ENCODE peak calls at places on chromosomes 4 and X, in five cellular contexts. One of them, this sample, is unnamed.
A peak's percentile ranks its signal among the peaks of the same experiment; 100 is the strongest.

GRCh38 chrX:137166591-137166990 is 132.8 kb upstream of the GPR101 start:
- DNase-seq in HCEC 1CT: no peak
- DNase-seq in endothelial cell: peak; percentile 17
- DNase-seq in NCI-H1930: peak; percentile 11
- DNase-seq in spleen: no peak
- DNase-seq in this sample: peak; percentile 35

GRCh38 chr4:4763815-4764202 is 95.7 kb upstream of the MSX1 start:
- DNase-seq in HCEC 1CT: no peak
- DNase-seq in endothelial cell: no peak
- DNase-seq in NCI-H1930: no peak
- DNase-seq in spleen: no peak
- DNase-seq in this sample: no peak

GRCh38 chr4:120977435-120977997 is 55.0 kb upstream of the PRDM5 start:
- DNase-seq in HCEC 1CT: peak; percentile 39
- DNase-seq in endothelial cell: peak; percentile 9
- DNase-seq in NCI-H1930: no peak
- DNase-seq in spleen: no peak
- DNase-seq in this sample: peak; percentile 61

GRCh38 chrX:21905209-21905735 is 35.2 kb upstream of the SMS start:
- DNase-seq in HCEC 1CT: no peak
- DNase-seq in endothelial cell: no peak
- DNase-seq in NCI-H1930: peak; percentile 22
- DNase-seq in spleen: no peak
- DNase-seq in this sample: no peak

GRCh38 chr4:94648699-94649098 is 109.1 kb upstream of the BMPR1B start:
- DNase-seq in HCEC 1CT: no peak
- DNase-seq in endothelial cell: no peak
- DNase-seq in NCI-H1930: no peak
- DNase-seq in spleen: no peak
- DNase-seq in this sample: no peak

GRCh38 chr4:185469539-185470154 is 1.9 kb downstream of the CCDC110 start:
- DNase-seq in HCEC 1CT: no peak
- DNase-seq in endothelial cell: peak; percentile 5
- DNase-seq in NCI-H1930: no peak
- DNase-seq in spleen: peak; percentile 77
- DNase-seq in this sample: no peak

GRCh38 chr4:88335092-88335665 is 43.5 kb upstream of the HERC6 start:
- DNase-seq in HCEC 1CT: peak; percentile 82
- DNase-seq in endothelial cell: no peak
- DNase-seq in NCI-H1930: no peak
- DNase-seq in spleen: no peak
- DNase-seq in this sample: no peak

GRCh38 chrX:53714580-53715335 is 28.2 kb upstream of the HUWE1 start:
- DNase-seq in HCEC 1CT: peak; percentile 50
- DNase-seq in endothelial cell: no peak
- DNase-seq in NCI-H1930: no peak
- DNase-seq in spleen: no peak
- DNase-seq in this sample: no peak

GRCh38 chr4:176988226-176988625 is 195.5 kb upstream of the VEGFC start:
- DNase-seq in HCEC 1CT: peak; percentile 94
- DNase-seq in endothelial cell: no peak
- DNase-seq in NCI-H1930: peak; percentile 15
- DNase-seq in spleen: no peak
- DNase-seq in this sample: peak; percentile 27

GRCh38 chr4:177290780-177291179 is 18.9 kb upstream of the NEIL3 start:
- DNase-seq in HCEC 1CT: no peak
- DNase-seq in endothelial cell: no peak
- DNase-seq in NCI-H1930: no peak
- DNase-seq in spleen: no peak
- DNase-seq in this sample: no peak

GRCh38 chr4:145830699-145831098 is 107.9 kb downstream of the ZNF827 start:
- DNase-seq in HCEC 1CT: no peak
- DNase-seq in endothelial cell: no peak
- DNase-seq in NCI-H1930: no peak
- DNase-seq in spleen: no peak
- DNase-seq in this sample: no peak

GRCh38 chr4:42642136-42642797 is 14.6 kb downstream of the ATP8A1 start:
- DNase-seq in HCEC 1CT: no peak
- DNase-seq in endothelial cell: no peak
- DNase-seq in NCI-H1930: no peak
- DNase-seq in spleen: no peak
- DNase-seq in this sample: peak; percentile 63

GRCh38 chrX:152897216-152898144 is at the start of gene ZNF185:
- DNase-seq in HCEC 1CT: no peak
- DNase-seq in endothelial cell: peak; percentile 56
- DNase-seq in NCI-H1930: no peak
- DNase-seq in spleen: peak; percentile 65
- DNase-seq in this sample: peak; percentile 36

GRCh38 chrX:155645180-155645579 is 32.4 kb upstream of the TMLHE start:
- DNase-seq in HCEC 1CT: no peak
- DNase-seq in endothelial cell: no peak
- DNase-seq in NCI-H1930: no peak
- DNase-seq in spleen: no peak
- DNase-seq in this sample: no peak

GRCh38 chr4:6676722-6677558 is 16.7 kb upstream of the S100P start:
- DNase-seq in HCEC 1CT: no peak
- DNase-seq in endothelial cell: no peak
- DNase-seq in NCI-H1930: no peak
- DNase-seq in spleen: peak; percentile 70
- DNase-seq in this sample: no peak

GRCh38 chr4:184193556-184194525 is 23.8 kb downstream of the ENPP6 start:
- DNase-seq in HCEC 1CT: no peak
- DNase-seq in endothelial cell: no peak
- DNase-seq in NCI-H1930: no peak
- DNase-seq in spleen: no peak
- DNase-seq in this sample: no peak

GRCh38 chr4:85932371-85933305 is 427.2 kb downstream of the MAPK10 start:
- DNase-seq in HCEC 1CT: no peak
- DNase-seq in endothelial cell: no peak
- DNase-seq in NCI-H1930: no peak
- DNase-seq in spleen: no peak
- DNase-seq in this sample: no peak

This sample was measured in NCI-H82.